ENCODE peak calls at places on chromosomes 1 and 21, in four cellular contexts. G is ovary; A is activated effector memory CD4-positive, alpha-beta T cell treated with Interleukin-2 at 50 U/mL for 16 hours; R is breast epithelium. H is an unnamed sample.

GRCh38 chr1:118074101-118074500 is 110.9 kb downstream of the SPAG17 start:
- DNase-seq in G (no peak), A (no peak), R (no peak), H (no peak)

GRCh38 chr1:44932151-44932550 is 54.2 kb downstream of the EIF2B3 start:
- DNase-seq in G (no peak), A (no peak), R (no peak), H (no peak)

GRCh38 chr1:183812686-183813569 is 8.0 kb downstream of the RGL1 start:
- DNase-seq in G (no peak), A (no peak), R (no peak), H (no peak)

GRCh38 chr1:35931424-35932157 is 686 bp downstream of the AGO3 start:
- DNase-seq in G (peak), A (no peak), R (no peak), H (peak)

GRCh38 chr1:203084588-203085527 is 954 bp downstream of the MYOG start:
- DNase-seq in G (no peak), A (no peak), R (no peak), H (no peak)

GRCh38 chr21:32603131-32603530 is 9.0 kb downstream of the CFAP298 start:
- DNase-seq in G (no peak), A (no peak), R (no peak), H (no peak)

GRCh38 chr1:229452956-229453801 is 19.3 kb upstream of the ACTA1 start:
- DNase-seq in G (no peak), A (no peak), R (no peak), H (no peak)

GRCh38 chr1:176691251-176692228 is 228.6 kb downstream of the PAPPA2 start:
- DNase-seq in G (no peak), A (no peak), R (no peak), H (no peak)

GRCh38 chr1:82110366-82111254 is 309.9 kb downstream of the ADGRL2 start:
- DNase-seq in G (no peak), A (no peak), R (no peak), H (no peak)

GRCh38 chr1:56584910-56585528 is 5.7 kb upstream of the PLPP3 start:
- DNase-seq in G (no peak), A (no peak), R (no peak), H (no peak)

GRCh38 chr1:163170975-163171676 is 31.6 kb downstream of the RGS5 start:
- DNase-seq in G (no peak), A (no peak), R (no peak), H (no peak)

GRCh38 chr21:42777757-42778344 is 101.5 kb downstream of the WDR4 start:
- DNase-seq in G (no peak), A (no peak), R (no peak), H (no peak)

GRCh38 chr1:19390901-19391595 is 78.9 kb downstream of the SLC66A1 start:
- DNase-seq in G (peak), A (peak), R (no peak), H (peak)

GRCh38 chr1:59155326-59155725 is 141.6 kb upstream of the FGGY start:
- DNase-seq in G (no peak), A (no peak), R (no peak), H (no peak)

GRCh38 chr1:69567847-69568434 is at the start of gene LRRC7:
- DNase-seq in G (no peak), A (no peak), R (no peak), H (no peak)

GRCh38 chr1:11784993-11785769 is 20.6 kb downstream of the MTHFR start:
- DNase-seq in G (peak), A (no peak), R (no peak), H (peak)

GRCh38 chr1:116345830-116346229 is 27.2 kb upstream of the ATP1A1 start:
- DNase-seq in G (no peak), A (peak), R (no peak), H (no peak)

GRCh38 chr1:71156633-71157032 is 75.8 kb upstream of the ZRANB2 start:
- DNase-seq in G (no peak), A (no peak), R (no peak), H (no peak)

GRCh38 chr1:30872033-30872947 is 36.3 kb downstream of the SDC3 start:
- DNase-seq in G (no peak), A (no peak), R (no peak), H (no peak)

GRCh38 chr21:14306143-14306907 is 76.6 kb downstream of the HSPA13 start:
- DNase-seq in G (no peak), A (no peak), R (no peak), H (no peak)

GRCh38 chr1:147273409-147274307 is 31.2 kb downstream of the CHD1L start:
- DNase-seq in G (no peak), A (no peak), R (no peak), H (peak)

GRCh38 chr1:20401405-20402010 is 84.5 kb downstream of the CAMK2N1 start:
- DNase-seq in G (no peak), A (no peak), R (no peak), H (no peak)

GRCh38 chr1:25549273-25550154 is 6.1 kb downstream of the LDLRAP1 start:
- DNase-seq in G (no peak), A (peak), R (no peak), H (peak)

GRCh38 chr21:35059742-35060141 is 10.6 kb upstream of the RUNX1 start:
- DNase-seq in G (no peak), A (no peak), R (no peak), H (no peak)

GRCh38 chr1:231460614-231461013 is 38.5 kb upstream of the EGLN1 start:
- DNase-seq in G (no peak), A (peak), R (no peak), H (no peak)

GRCh38 chr1:65606426-65606825 is 186.0 kb downstream of the LEPR start:
- DNase-seq in G (no peak), A (no peak), R (no peak), H (no peak)

GRCh38 chr1:41473738-41474362 is 10.6 kb downstream of the EDN2 start:
- DNase-seq in G (no peak), A (no peak), R (no peak), H (no peak)

GRCh38 chr21:29639366-29640232 is 300.2 kb downstream of the GRIK1 start:
- DNase-seq in G (no peak), A (no peak), R (no peak), H (no peak)

GRCh38 chr1:181743878-181744312 is 260.6 kb downstream of the CACNA1E start:
- DNase-seq in G (no peak), A (no peak), R (no peak), H (no peak)

GRCh38 chr21:42835611-42836401 is 43.5 kb downstream of the WDR4 start:
- DNase-seq in G (no peak), A (no peak), R (no peak), H (no peak)

GRCh38 chr1:27341525-27342252 is at the start of gene SYTL1:
- DNase-seq in G (no peak), A (peak), R (peak), H (no peak)

GRCh38 chr1:38558055-38558454 is 301.5 kb downstream of the RRAGC start:
- DNase-seq in G (no peak), A (no peak), R (no peak), H (no peak)

GRCh38 chr1:23751050-23751814 is 8.0 kb downstream of the ELOA start:
- DNase-seq in G (no peak), A (no peak), R (no peak), H (no peak)

GRCh38 chr1:18149113-18149641 is 41.6 kb downstream of the IGSF21 start:
- DNase-seq in G (no peak), A (no peak), R (no peak), H (no peak)

H was measured in heart right ventricle.